ENCODE peak calls at places on chromosomes 1 and 21, in nine cellular contexts. R is D721Med, E is esophagus squamous epithelium, L is neural crest cell, A is DND-41, W is PC-3, V is left lung, D is choroid plexus epithelial cell, P is thoracic aorta. J is an unnamed sample.
A peak's percentile ranks its signal among the peaks of the same experiment; 100 is the strongest.

GRCh38 chr1:219666242-219666641 is 53.3 kb upstream of the ZC3H11B start:
- DNase-seq in A (no peak), D (peak; percentile 82), W (peak; percentile 76), P (no peak), L (no peak), V (no peak), E (no peak), R (no peak), J (no peak)

GRCh38 chr1:228827026-228827425 is 91.7 kb downstream of the RHOU start:
- DNase-seq in A (no peak), E (no peak), P (no peak), W (no peak), R (no peak), V (no peak), L (no peak), D (peak; percentile 29), J (no peak)

GRCh38 chr1:56688522-56689026 is 43.5 kb downstream of the PRKAA2 start:
- DNase-seq in V (no peak), D (peak; percentile 65), L (no peak), R (no peak), P (no peak), E (no peak), A (no peak), W (peak; percentile 97), J (peak; percentile 91)

GRCh38 chr1:90768098-90768497 is 51.0 kb upstream of the BARHL2 start:
- DNase-seq in E (no peak), R (no peak), P (no peak), A (no peak), D (no peak), V (no peak), W (no peak), L (no peak), J (no peak)

GRCh38 chr21:44253832-44254700 is 7.6 kb downstream of the DNMT3L start:
- DNase-seq in L (no peak), A (no peak), P (no peak), V (peak; percentile 24), E (no peak), W (no peak), D (no peak), R (no peak), J (no peak)

GRCh38 chr1:54854376-54855020 is 32.5 kb downstream of the DHCR24 start:
- DNase-seq in E (no peak), V (no peak), A (no peak), P (no peak), L (no peak), W (no peak), D (peak; percentile 39), R (no peak), J (no peak)

GRCh38 chr1:230191839-230192238 is 124.8 kb downstream of the GALNT2 start:
- DNase-seq in D (no peak), A (no peak), L (no peak), P (no peak), V (no peak), R (no peak), W (no peak), E (no peak), J (no peak)

GRCh38 chr21:42191978-42192595 is 26.9 kb upstream of the ABCG1 start:
- DNase-seq in E (no peak), P (no peak), L (no peak), R (no peak), A (no peak), D (no peak), V (no peak), W (peak; percentile 5), J (no peak)

GRCh38 chr1:55180075-55180670 is 35.0 kb downstream of the USP24 start:
- DNase-seq in P (no peak), V (no peak), A (no peak), D (no peak), L (no peak), E (no peak), R (no peak), W (no peak), J (no peak)

GRCh38 chr1:41319803-41320711 is 41.2 kb upstream of the FOXO6 start:
- DNase-seq in P (no peak), W (no peak), V (no peak), E (no peak), D (no peak), A (no peak), L (no peak), R (no peak), J (no peak)

GRCh38 chr1:207362962-207363858 is 41.7 kb downstream of the CD55 start:
- DNase-seq in E (no peak), W (no peak), A (no peak), R (no peak), V (no peak), D (peak; percentile 79), P (no peak), L (no peak), J (peak; percentile 9)

GRCh38 chr1:153957744-153958110 is 685 bp downstream of the CRTC2 start:
- DNase-seq in L (no peak), V (no peak), W (no peak), D (peak; percentile 37), P (no peak), R (no peak), A (peak; percentile 62), E (no peak), J (no peak)

GRCh38 chr1:185914089-185914488 is 179.9 kb downstream of the HMCN1 start:
- DNase-seq in R (no peak), L (no peak), P (no peak), W (no peak), D (no peak), A (no peak), V (no peak), E (no peak), J (no peak)
- TF ChIP-seq CTCF in R (no peak), L (no peak), P (no peak), W (no peak), D (no peak), A (no peak), V (no peak), E (no peak), J (no peak)

DNA sequence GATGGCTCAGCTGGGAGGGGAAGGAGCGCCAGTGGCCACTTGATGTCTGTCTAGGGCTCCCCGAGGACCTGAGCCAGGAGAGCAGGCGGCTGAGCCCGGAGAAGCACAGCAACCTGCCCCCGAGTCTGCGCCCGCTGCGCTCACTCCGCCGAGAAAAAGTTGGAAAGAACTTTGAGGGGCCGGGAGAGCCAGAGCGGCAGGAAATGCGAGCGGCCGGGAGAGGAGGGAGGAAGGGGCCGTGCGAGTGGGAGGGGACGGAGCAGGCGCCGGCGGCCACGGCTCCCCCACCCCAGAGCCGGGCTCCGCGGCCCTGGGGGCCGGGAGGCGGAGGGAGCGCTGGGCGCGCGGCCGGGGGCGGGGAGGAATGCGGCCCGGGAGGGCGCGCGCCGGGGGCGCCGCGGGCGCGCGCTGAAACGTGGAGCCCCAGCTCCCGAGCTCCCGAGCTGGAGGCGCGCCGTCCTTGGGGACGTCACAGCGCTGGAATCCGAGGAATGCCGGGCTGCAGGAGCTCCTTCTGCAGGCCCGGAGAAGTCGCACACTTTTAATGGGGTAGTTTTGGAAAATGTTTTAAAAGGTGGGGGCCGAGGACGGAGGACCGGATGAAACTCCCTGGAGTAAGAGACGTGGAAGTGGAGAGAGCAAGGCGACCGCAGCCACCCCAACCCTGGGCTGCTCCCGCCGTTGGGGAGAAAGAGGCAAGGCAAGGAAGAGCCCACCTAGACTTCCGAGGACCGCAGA is at the start of gene PTPN14:
- DNase-seq in E (no peak), D (peak; percentile 97), L (peak; percentile 75), V (peak; percentile 88), P (peak; percentile 36), W (peak; percentile 99), A (peak; percentile 55), R (peak; percentile 37), J (peak; percentile 77)
- TF ChIP-seq CTCF in E (no peak), D (peak; percentile 63), L (peak; percentile 51), V (no peak), P (no peak), W (peak; percentile 52), A (no peak), R (peak; percentile 22), J (peak; percentile 47)

GRCh38 chr21:34946385-34947121 is 102.5 kb downstream of the RUNX1 start:
- DNase-seq in P (no peak), A (no peak), V (no peak), D (no peak), L (no peak), W (no peak), R (no peak), E (no peak), J (no peak)
- TF ChIP-seq CTCF in P (no peak), A (peak; percentile 36), V (no peak), D (no peak), L (no peak), W (no peak), R (no peak), E (no peak), J (no peak)

GRCh38 chr1:43651188-43651587 is 1.2 kb downstream of the KDM4A start:
- DNase-seq in V (no peak), D (no peak), W (peak; percentile 5), E (no peak), A (no peak), L (no peak), R (no peak), P (no peak), J (no peak)

GRCh38 chr1:43651922-43652321 is 2.0 kb downstream of the KDM4A start:
- DNase-seq in A (no peak), L (no peak), W (no peak), P (no peak), E (no peak), R (no peak), V (no peak), D (no peak), J (no peak)

GRCh38 chr1:43655953-43656352 is 6.0 kb downstream of the KDM4A start:
- DNase-seq in V (no peak), P (no peak), A (no peak), R (no peak), W (no peak), L (no peak), D (no peak), E (no peak), J (no peak)

GRCh38 chr1:43653893-43654292 is 3.9 kb downstream of the KDM4A start:
- DNase-seq in A (no peak), V (no peak), E (no peak), D (peak; percentile 73), R (no peak), P (no peak), L (no peak), W (no peak), J (no peak)

GRCh38 chr1:43653339-43653738 is 3.4 kb downstream of the KDM4A start:
- DNase-seq in V (no peak), L (no peak), P (no peak), R (no peak), A (peak; percentile 14), E (no peak), W (peak; percentile 47), D (peak; percentile 81), J (no peak)
- TF ChIP-seq CTCF in V (no peak), L (no peak), P (no peak), R (peak; percentile 3), A (peak; percentile 27), E (peak; percentile 14), W (peak; percentile 61), D (peak; percentile 77), J (peak; percentile 34)

DNA sequence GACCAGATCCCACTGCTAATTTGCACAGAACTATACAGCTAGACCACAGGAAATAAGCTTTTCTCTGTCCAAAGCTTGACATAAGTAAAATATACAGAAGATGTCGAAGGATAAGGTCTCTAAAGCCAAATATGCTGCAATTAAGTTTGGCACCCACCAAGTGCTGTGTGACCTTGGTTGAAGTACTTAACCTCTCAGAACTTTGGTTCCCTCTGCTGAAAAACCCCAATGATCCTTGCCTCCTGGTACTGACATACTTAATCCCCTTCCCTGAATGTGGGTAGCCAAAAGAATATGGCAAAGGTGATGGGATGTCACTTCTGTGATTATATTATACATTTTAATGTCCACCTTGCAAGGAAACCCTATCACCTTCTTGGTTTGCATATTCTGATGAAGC is 290.5 kb downstream of the VAV3 start:
- DNase-seq in D (no peak), P (no peak), L (no peak), W (no peak), V (no peak), E (no peak), A (no peak), R (no peak), J (no peak)
- TF ChIP-seq CTCF in D (no peak), P (no peak), L (no peak), W (no peak), V (no peak), E (no peak), A (no peak), R (no peak), J (no peak)